ENCODE peak calls at places on chromosome 21, in nine cellular contexts. D is left lung; S is upper lobe of right lung; C is PC-3; A is CD8-positive, alpha-beta memory T cell; V is HCT116; Y is IMR-90; T is ovary; W is AG04450. K is an unnamed sample. For H3K9me3, the result is how much of the 10 kb centered on the place peaks cover.

GRCh38 chr21:45539046-45539795 is 3.0 kb downstream of the SLC19A1 start:
- DNase-seq in D (peak), S (peak), C (no peak), A (no peak), V (no peak), Y (no peak), T (peak), W (no peak), K (peak)

GRCh38 chr21:37452222-37452621 is 85.6 kb downstream of the DYRK1A start:
- DNase-seq in D (no peak), S (no peak), C (no peak), A (no peak), V (no peak), Y (peak), T (no peak), W (peak), K (no peak)

GRCh38 chr21:33645730-33646129 is 3.4 kb downstream of the ITSN1 start:
- DNase-seq in D (no peak), S (no peak), C (peak), A (no peak), V (no peak), Y (no peak), T (no peak), W (no peak), K (no peak)

GRCh38 chr21:45535341-45536081 is 6.7 kb downstream of the SLC19A1 start:
- DNase-seq in D (peak), S (peak), C (no peak), A (no peak), V (no peak), Y (no peak), T (no peak), W (no peak), K (peak)

GRCh38 chr21:42388740-42389448 is 7.0 kb downstream of the TMPRSS3 start:
- DNase-seq in D (no peak), S (peak), C (no peak), A (no peak), V (no peak), Y (no peak), T (no peak), W (no peak), K (no peak)

GRCh38 chr21:42237161-42237560 is 18.2 kb downstream of the ABCG1 start:
- DNase-seq in D (no peak), S (no peak), C (no peak), A (no peak), V (no peak), Y (no peak), T (no peak), W (no peak), K (no peak)

GRCh38 chr21:16116067-16116466 is 386.3 kb downstream of the USP25 start:
- DNase-seq in D (no peak), S (no peak), C (no peak), A (no peak), V (no peak), Y (no peak), T (no peak), W (no peak), K (no peak)

GRCh38 chr21:25997788-25998611 is 172.6 kb downstream of the APP start:
- DNase-seq in D (no peak), S (no peak), C (peak), A (no peak), V (peak), Y (no peak), T (no peak), W (no peak), K (peak)

GRCh38 chr21:27586326-27586725 is 619.4 kb upstream of the ADAMTS5 start:
- DNase-seq in D (no peak), S (no peak), C (no peak), A (no peak), V (no peak), Y (no peak), T (no peak), W (no peak), K (no peak)

GRCh38 chr21:31553461-31553860 is 106.0 kb upstream of the SOD1 start:
- DNase-seq in D (no peak), S (peak), C (no peak), A (no peak), V (no peak), Y (no peak), T (no peak), W (no peak), K (no peak)

GRCh38 chr21:31566611-31567010 is 92.9 kb upstream of the SOD1 start:
- DNase-seq in D (no peak), S (no peak), C (no peak), A (no peak), V (no peak), Y (no peak), T (no peak), W (no peak), K (no peak)

GRCh38 chr21:45910548-45911221 is 70.9 kb upstream of the COL6A1 start:
- DNase-seq in D (no peak), S (no peak), C (no peak), A (no peak), V (no peak), Y (no peak), T (no peak), W (no peak), K (no peak)

GRCh38 chr21:15210235-15210678 is 145.5 kb upstream of the NRIP1 start:
- DNase-seq in D (peak), S (peak), C (peak), A (no peak), V (no peak), Y (no peak), T (no peak), W (no peak), K (no peak)

GRCh38 chr21:42851812-42852665 is 27.3 kb downstream of the WDR4 start:
- DNase-seq in D (no peak), S (no peak), C (no peak), A (no peak), V (no peak), Y (no peak), T (no peak), W (no peak), K (no peak)

GRCh38 chr21:32889596-32889995 is 118.0 kb upstream of the PAXBP1 start:
- DNase-seq in D (no peak), S (no peak), C (no peak), A (no peak), V (no peak), Y (no peak), T (no peak), W (no peak), K (no peak)

GRCh38 chr21:44255519-44255981 is 6.1 kb downstream of the DNMT3L start:
- DNase-seq in D (peak), S (no peak), C (no peak), A (no peak), V (no peak), Y (peak), T (no peak), W (no peak), K (peak)

GRCh38 chr21:44854391-44854663 is 19.2 kb downstream of the PTTG1IP start:
- DNase-seq in D (no peak), S (peak), C (no peak), A (no peak), V (no peak), Y (no peak), T (no peak), W (no peak), K (no peak)

GRCh38 chr21:17758703-17759102 is 60.5 kb downstream of the C21orf91 start:
- DNase-seq in D (no peak), S (no peak), C (no peak), A (no peak), V (no peak), Y (no peak), T (no peak), W (no peak), K (no peak)

GRCh38 chr21:36966066-36966845 is at the start of gene HLCS:
- DNase-seq in D (peak), S (peak), C (peak), A (peak), V (no peak), Y (peak), T (peak), W (no peak), K (peak)

GRCh38 chr21:28801906-28802305 is 190.8 kb downstream of the LTN1 start:
- DNase-seq in D (no peak), S (no peak), C (peak), A (no peak), V (no peak), Y (peak), T (no peak), W (no peak), K (no peak)

GRCh38 chr21:28795251-28795650 is 197.4 kb downstream of the LTN1 start:
- DNase-seq in D (no peak), S (no peak), C (no peak), A (no peak), V (no peak), Y (no peak), T (no peak), W (no peak), K (no peak)

GRCh38 chr21:28804089-28804670 is 188.5 kb downstream of the LTN1 start:
- DNase-seq in D (no peak), S (no peak), C (no peak), A (no peak), V (no peak), Y (no peak), T (no peak), W (no peak), K (no peak)

GRCh38 chr21:28798798-28799197 is 193.9 kb downstream of the LTN1 start:
- DNase-seq in D (no peak), S (no peak), C (no peak), A (no peak), V (no peak), Y (peak), T (no peak), W (no peak), K (no peak)

DNA sequence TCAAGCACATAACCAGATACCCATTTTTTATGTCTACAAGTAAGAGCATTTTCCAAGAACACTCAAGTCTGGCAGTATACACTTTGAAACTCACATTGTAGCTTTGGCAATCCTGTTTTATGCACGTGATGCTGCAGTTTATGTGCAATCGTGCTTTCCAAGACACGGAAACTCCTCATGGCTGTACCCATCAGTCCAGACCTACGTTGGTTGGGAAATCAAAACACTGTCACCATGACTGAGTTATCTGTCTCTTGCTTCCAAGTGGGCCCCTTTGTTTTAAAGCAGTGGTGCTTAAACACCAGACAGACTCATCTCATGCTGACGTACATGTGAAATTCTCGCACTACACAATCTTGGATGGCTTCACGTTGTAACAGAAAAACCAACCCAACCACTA is 192.8 kb downstream of the LTN1 start:
- DNase-seq in D (no peak), S (no peak), C (no peak), A (no peak), V (no peak), Y (no peak), T (no peak), W (no peak), K (no peak)
- H3K27ac ChIP-seq in D (no peak), S (no peak), C (no peak), A (no peak), V (no peak), Y (no peak), T (no peak), W (no peak), K (no peak)

GRCh38 chr21:9730866-9731265 is 790.5 kb upstream of the TPTE start:
- DNase-seq in D (no peak), S (no peak), C (no peak), A (no peak), V (no peak), Y (no peak), T (no peak), W (no peak), K (no peak)

GRCh38 chr21:9739240-9739639 is 782.1 kb upstream of the TPTE start:
- DNase-seq in D (no peak), S (no peak), C (no peak), A (no peak), V (no peak), Y (no peak), T (no peak), W (no peak), K (no peak)

GRCh38 chr21:9738527-9738926 is 782.9 kb upstream of the TPTE start:
- DNase-seq in D (no peak), S (no peak), C (no peak), A (no peak), V (no peak), Y (no peak), T (no peak), W (no peak), K (no peak)

GRCh38 chr21:9737871-9738520 is 783.4 kb upstream of the TPTE start:
- DNase-seq in D (no peak), S (no peak), C (peak), A (no peak), V (no peak), Y (no peak), T (no peak), W (no peak), K (no peak)

DNA sequence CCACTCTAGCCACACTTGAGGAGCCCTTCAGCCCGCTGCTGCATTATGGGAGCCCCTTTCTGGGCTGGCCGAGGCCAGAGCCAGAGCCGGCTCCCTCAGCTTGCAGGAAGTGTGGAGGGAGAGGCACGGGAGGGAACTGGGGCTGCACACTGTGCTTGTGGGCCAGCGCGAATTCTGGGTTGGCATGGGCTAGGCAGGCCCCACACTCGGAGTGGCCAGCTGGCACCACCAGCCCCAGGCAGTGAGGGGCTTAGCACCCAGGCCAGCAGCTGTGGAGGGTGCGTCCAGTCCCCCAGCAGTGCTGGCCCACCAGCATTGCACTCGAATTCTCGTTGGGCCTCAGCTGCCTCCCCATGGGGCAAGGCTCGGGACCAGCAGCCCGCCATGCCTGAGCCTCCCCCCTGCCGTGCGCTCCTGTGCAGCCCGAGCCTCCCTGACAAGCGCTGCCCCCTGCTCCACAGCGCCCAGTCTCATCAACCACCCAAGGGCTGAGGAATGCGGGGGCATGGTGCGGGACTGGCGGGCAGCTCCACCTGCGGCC is 785.9 kb upstream of the TPTE start:
- DNase-seq in D (no peak), S (no peak), C (no peak), A (no peak), V (no peak), Y (no peak), T (no peak), W (no peak), K (no peak)
- H3K9me3 ChIP-seq in D (half or more), S (under half), C (half or more), A (under half), V (half or more), Y (under half), T (under half), W (half or more), K (under half)

GRCh38 chr21:35857082-35857481 is 203.2 kb downstream of the SETD4 start:
- DNase-seq in D (no peak), S (no peak), C (no peak), A (no peak), V (no peak), Y (no peak), T (no peak), W (no peak), K (no peak)

GRCh38 chr21:35853321-35853922 is 206.9 kb downstream of the SETD4 start:
- DNase-seq in D (no peak), S (no peak), C (no peak), A (no peak), V (no peak), Y (peak), T (no peak), W (no peak), K (no peak)

GRCh38 chr21:35852820-35853219 is 207.5 kb downstream of the SETD4 start:
- DNase-seq in D (no peak), S (no peak), C (no peak), A (no peak), V (no peak), Y (no peak), T (no peak), W (no peak), K (no peak)

GRCh38 chr21:35855463-35855862 is 204.9 kb downstream of the SETD4 start:
- DNase-seq in D (no peak), S (no peak), C (peak), A (no peak), V (no peak), Y (peak), T (no peak), W (no peak), K (no peak)

GRCh38 chr21:35854281-35854680 is 206.0 kb downstream of the SETD4 start:
- DNase-seq in D (no peak), S (no peak), C (no peak), A (no peak), V (no peak), Y (no peak), T (no peak), W (no peak), K (no peak)
- H3K27ac ChIP-seq in D (no peak), S (no peak), C (no peak), A (no peak), V (no peak), Y (no peak), T (no peak), W (no peak), K (no peak)

DNA sequence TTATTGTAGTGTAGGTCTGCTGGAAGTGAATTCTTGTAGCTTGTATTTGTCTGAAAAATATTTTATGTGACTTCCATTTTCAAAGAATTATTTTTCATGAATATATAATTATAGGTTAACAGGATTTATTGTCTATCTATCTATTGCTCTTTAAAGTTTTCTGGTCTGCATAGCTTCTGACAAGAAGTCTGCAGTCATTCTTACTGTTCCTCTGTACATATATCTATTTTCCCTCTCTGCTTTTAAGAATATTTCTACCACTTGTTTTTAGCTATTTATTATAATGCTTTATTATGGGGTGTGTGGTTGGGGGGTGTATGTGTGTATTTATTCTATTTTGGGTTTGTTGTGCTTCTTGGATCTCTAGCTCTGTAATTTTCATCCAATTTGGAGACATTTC is 77.4 kb downstream of the ETS2 start:
- DNase-seq in D (no peak), S (no peak), C (no peak), A (no peak), V (no peak), Y (no peak), T (no peak), W (no peak), K (no peak)
- H3K9me3 ChIP-seq in D (under half), S (under half), C (under half), A (under half), V (under half), Y (under half), T (under half), W (under half), K (under half)

GRCh38 chr21:30138483-30138882 is 28.1 kb downstream of the CLDN17 start:
- DNase-seq in D (no peak), S (no peak), C (no peak), A (no peak), V (no peak), Y (no peak), T (no peak), W (no peak), K (no peak)
- H3K27ac ChIP-seq in D (no peak), S (no peak), C (no peak), A (no peak), V (no peak), Y (no peak), T (no peak), W (no peak), K (no peak)

K was measured in WERI-Rb-1.